ENCODE peak calls at places on chromosomes 12 and 14, in six cellular contexts. G is fibroblast of lung, L is small intestine, E is HAP-1, J is Karpas-422, V is neuronal stem cell. O is an unnamed sample.

GRCh38 chr12:82019533-82019932 is 260.4 kb upstream of the PPFIA2 start:
- DNase-seq in G (no peak), L (peak; percentile 9), E (no peak), J (no peak), V (no peak), O (no peak)

GRCh38 chr12:53232641-53233538 is 881 bp upstream of the RARG start:
- DNase-seq in G (peak; percentile 49), L (peak; percentile 47), E (no peak), J (peak; percentile 56), V (no peak), O (peak; percentile 81)

GRCh38 chr12:53751336-53752191 is at the start of gene CISTR:
- DNase-seq in G (no peak), L (no peak), E (no peak), J (peak; percentile 84), V (peak; percentile 78), O (peak; percentile 35)

GRCh38 chr12:90098132-90098779 is 389.6 kb upstream of the ATP2B1 start:
- DNase-seq in G (no peak), L (no peak), E (no peak), J (no peak), V (no peak), O (no peak)

GRCh38 chr12:95990136-95990535 is 6.0 kb downstream of the HAL start:
- DNase-seq in G (no peak), L (no peak), E (no peak), J (no peak), V (no peak), O (no peak)

GRCh38 chr14:90301122-90301521 is 30.6 kb downstream of the NRDE2 start:
- DNase-seq in G (no peak), L (no peak), E (no peak), J (no peak), V (no peak), O (no peak)

GRCh38 chr12:132448453-132448800 is 41.5 kb upstream of the FBRSL1 start:
- DNase-seq in G (no peak), L (no peak), E (no peak), J (no peak), V (no peak), O (no peak)

GRCh38 chr12:57764662-57765002 is 2.2 kb downstream of the CYP27B1 start:
- DNase-seq in G (no peak), L (peak; percentile 49), E (no peak), J (no peak), V (no peak), O (no peak)

GRCh38 chr12:30134229-30134628 is 350.5 kb upstream of the TMTC1 start:
- DNase-seq in G (no peak), L (no peak), E (peak; percentile 63), J (no peak), V (no peak), O (no peak)

GRCh38 chr14:76948213-76948947 is 80.1 kb downstream of the IRF2BPL start:
- DNase-seq in G (no peak), L (peak; percentile 59), E (no peak), J (no peak), V (no peak), O (peak; percentile 64)

GRCh38 chr12:49645151-49646039 is 22.0 kb downstream of the PRPF40B start:
- DNase-seq in G (no peak), L (no peak), E (no peak), J (no peak), V (no peak), O (no peak)

GRCh38 chr12:116143883-116144266 is 133.6 kb downstream of the MED13L start:
- DNase-seq in G (peak; percentile 64), L (no peak), E (no peak), J (no peak), V (no peak), O (no peak)

GRCh38 chr14:99260652-99261551 is 11.1 kb downstream of the BCL11B start:
- DNase-seq in G (no peak), L (peak; percentile 52), E (no peak), J (peak; percentile 57), V (no peak), O (no peak)

GRCh38 chr12:13000935-13001724 is 1.1 kb upstream of the HEBP1 start:
- DNase-seq in G (peak; percentile 48), L (peak; percentile 55), E (peak; percentile 25), J (peak; percentile 54), V (peak; percentile 61), O (peak; percentile 46)

GRCh38 chr12:91274886-91275285 is 92.3 kb upstream of the DCN start:
- DNase-seq in G (peak; percentile 90), L (no peak), E (no peak), J (no peak), V (peak; percentile 12), O (no peak)

GRCh38 chr14:33949051-33950037 is 1.5 kb downstream of the EGLN3 start:
- DNase-seq in G (no peak), L (peak; percentile 75), E (peak; percentile 60), J (no peak), V (no peak), O (no peak)

GRCh38 chr12:91332305-91332704 is 149.7 kb upstream of the DCN start:
- DNase-seq in G (peak; percentile 65), L (no peak), E (no peak), J (peak; percentile 77), V (no peak), O (no peak)

GRCh38 chr12:45314770-45315169 is 98.9 kb downstream of the ANO6 start:
- DNase-seq in G (no peak), L (no peak), E (no peak), J (no peak), V (no peak), O (no peak)

GRCh38 chr14:93543766-93544165 is 113.0 kb downstream of the UNC79 start:
- DNase-seq in G (peak; percentile 37), L (no peak), E (peak; percentile 53), J (peak; percentile 68), V (no peak), O (no peak)

GRCh38 chr12:28583771-28584261 is 393.6 kb downstream of the CCDC91 start:
- DNase-seq in G (peak; percentile 19), L (no peak), E (no peak), J (peak; percentile 42), V (no peak), O (no peak)

GRCh38 chr14:105477659-105478623 is 3.3 kb downstream of the CRIP2 start:
- DNase-seq in G (no peak), L (no peak), E (no peak), J (no peak), V (no peak), O (no peak)

GRCh38 chr12:110458756-110459155 is 8.6 kb upstream of the ARPC3 start:
- DNase-seq in G (no peak), L (no peak), E (no peak), J (no peak), V (no peak), O (no peak)

GRCh38 chr14:36520601-36521525 is 831 bp upstream of the NKX2-1 start:
- DNase-seq in G (peak; percentile 11), L (peak; percentile 5), E (peak; percentile 65), J (no peak), V (peak; percentile 61), O (peak; percentile 30)

GRCh38 chr12:26125451-26126339 is 858 bp upstream of the BHLHE41 start:
- DNase-seq in G (peak; percentile 60), L (peak; percentile 86), E (peak; percentile 63), J (peak; percentile 74), V (peak; percentile 65), O (peak; percentile 83)

GRCh38 chr12:26124491-26125450 is at the start of gene BHLHE41:
- DNase-seq in G (peak; percentile 39), L (peak; percentile 52), E (peak; percentile 14), J (peak; percentile 46), V (peak; percentile 51), O (peak; percentile 85)

GRCh38 chr12:26126340-26127284 is 1.8 kb upstream of the BHLHE41 start:
- DNase-seq in G (peak; percentile 76), L (peak; percentile 87), E (peak; percentile 70), J (peak; percentile 82), V (peak; percentile 80), O (peak; percentile 87)

GRCh38 chr12:26128180-26128579 is 3.3 kb upstream of the BHLHE41 start:
- DNase-seq in G (no peak), L (no peak), E (no peak), J (no peak), V (no peak), O (no peak)

GRCh38 chr12:26127404-26127803 is 2.6 kb upstream of the BHLHE41 start:
- DNase-seq in G (no peak), L (no peak), E (no peak), J (no peak), V (no peak), O (no peak)
- H3K27me3 ChIP-seq in G (no peaks in the 10 kb centered on the region), L (no peaks in the 10 kb centered on the region), E (peaks cover 55% of the 10 kb centered on the region), J (peaks cover 8% of the 10 kb centered on the region), V (peaks cover 76% of the 10 kb centered on the region), O (peaks cover 32% of the 10 kb centered on the region)

GRCh38 chr12:6056406-6057211 is 67.9 kb downstream of the VWF start:
- DNase-seq in G (peak; percentile 11), L (peak; percentile 22), E (peak; percentile 14), J (no peak), V (no peak), O (no peak)
- H3K4me3 ChIP-seq in G (no peak overlapping the region), L (no peak overlapping the region), E (no peak overlapping the region), J (no peak overlapping the region), V (no peak overlapping the region), O (no peak overlapping the region)

GRCh38 chr14:97618401-97618800 is 821.2 kb downstream of the VRK1 start:
- DNase-seq in G (no peak), L (no peak), E (no peak), J (no peak), V (no peak), O (no peak)
- H3K4me1 ChIP-seq in G (no peaks in the 10 kb centered on the region), L (no peaks in the 10 kb centered on the region), E (no peaks in the 10 kb centered on the region), J (peaks cover 7% of the 10 kb centered on the region), V (no peaks in the 10 kb centered on the region), O (no peaks in the 10 kb centered on the region)

GRCh38 chr12:119341988-119342387 is 7.5 kb downstream of the CCDC60 start:
- DNase-seq in G (no peak), L (no peak), E (no peak), J (no peak), V (no peak), O (no peak)

GRCh38 chr12:119334459-119335170 is at the start of gene CCDC60:
- DNase-seq in G (no peak), L (no peak), E (no peak), J (no peak), V (peak; percentile 81), O (peak; percentile 52)

GRCh38 chr12:119343130-119343529 is 8.6 kb downstream of the CCDC60 start:
- DNase-seq in G (no peak), L (no peak), E (no peak), J (no peak), V (no peak), O (no peak)

GRCh38 chr12:119340604-119341003 is 6.1 kb downstream of the CCDC60 start:
- DNase-seq in G (no peak), L (no peak), E (no peak), J (no peak), V (no peak), O (no peak)

DNA sequence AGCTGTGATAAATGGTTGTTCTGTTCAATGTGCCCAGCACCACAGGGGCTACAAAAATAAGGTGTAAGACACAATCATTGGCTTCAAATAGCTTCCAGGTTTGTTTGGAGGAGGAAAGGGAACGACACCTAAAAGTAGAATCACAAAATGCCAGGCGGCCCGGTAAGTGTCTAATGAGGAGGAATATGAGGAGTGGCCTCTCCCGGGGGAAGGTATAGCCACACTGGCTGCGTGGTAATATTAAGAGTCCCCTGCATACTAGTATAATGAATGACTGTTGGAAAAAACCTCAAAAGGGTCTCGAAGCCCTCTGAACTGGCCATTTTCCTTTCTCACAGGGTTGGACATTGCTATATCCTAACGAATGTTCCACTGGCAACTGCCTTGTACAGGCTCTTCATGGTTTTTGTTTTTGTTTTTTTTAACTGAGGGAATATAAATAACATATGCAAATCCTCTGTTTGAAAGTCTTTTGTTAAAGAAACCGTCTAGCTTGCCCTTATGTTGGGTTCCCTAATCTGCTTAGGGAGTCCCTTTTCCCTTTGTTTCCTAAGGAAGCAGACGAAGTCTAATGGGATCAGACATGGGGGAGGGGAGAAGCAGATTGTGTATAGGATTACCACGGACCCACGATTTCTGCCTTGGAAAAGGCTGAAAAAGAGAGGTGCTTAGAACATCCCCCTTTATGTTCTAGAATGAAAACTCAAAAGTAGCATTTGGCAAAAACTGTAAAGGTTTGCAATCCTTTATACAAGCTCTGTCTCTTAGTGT is 4.2 kb downstream of the CCDC60 start:
- DNase-seq in G (no peak), L (no peak), E (no peak), J (no peak), V (peak; percentile 76), O (no peak)
- H3K27me3 ChIP-seq in G (no peaks in the 10 kb centered on the region), L (no peaks in the 10 kb centered on the region), E (no peaks in the 10 kb centered on the region), J (no peaks in the 10 kb centered on the region), V (no peaks in the 10 kb centered on the region), O (no peaks in the 10 kb centered on the region)